ENCODE peak calls at places on chromosomes 4 and X, in four cellular contexts. One of them, this sample, is unnamed.
A peak's percentile ranks its signal among the peaks of the same experiment; 100 is the strongest.

GRCh38 chr4:139300431-139301142 is 718 bp upstream of the NAA15 start:
- DNase-seq in tibial artery: no peak
- DNase-seq in DMS79: no peak
- DNase-seq in A172: peak; percentile 44
- DNase-seq in this sample: peak; percentile 78

GRCh38 chr4:121784975-121785374 is 16.1 kb upstream of the EXOSC9 start:
- DNase-seq in tibial artery: no peak
- DNase-seq in DMS79: no peak
- DNase-seq in A172: peak; percentile 89
- DNase-seq in this sample: peak; percentile 74

GRCh38 chrX:141903400-141904155 is at the start of gene MAGEC1:
- DNase-seq in tibial artery: no peak
- DNase-seq in DMS79: no peak
- DNase-seq in A172: no peak
- DNase-seq in this sample: no peak

GRCh38 chr4:21697583-21697982 is 251.0 kb downstream of the KCNIP4 start:
- DNase-seq in tibial artery: no peak
- DNase-seq in DMS79: no peak
- DNase-seq in A172: peak; percentile 37
- DNase-seq in this sample: peak; percentile 54

GRCh38 chrX:10902001-10902400 is 209.1 kb upstream of the HCCS start:
- DNase-seq in tibial artery: no peak
- DNase-seq in DMS79: no peak
- DNase-seq in A172: no peak
- DNase-seq in this sample: no peak

GRCh38 chr4:42119916-42120315 is 32.5 kb downstream of the BEND4 start:
- DNase-seq in tibial artery: no peak
- DNase-seq in DMS79: no peak
- DNase-seq in A172: no peak
- DNase-seq in this sample: no peak

GRCh38 chr4:154406022-154406835 is 85.4 kb downstream of the DCHS2 start:
- DNase-seq in tibial artery: no peak
- DNase-seq in DMS79: no peak
- DNase-seq in A172: no peak
- DNase-seq in this sample: no peak

GRCh38 chr4:25378130-25378743 is 1.2 kb downstream of the ANAPC4 start:
- DNase-seq in tibial artery: no peak
- DNase-seq in DMS79: no peak
- DNase-seq in A172: no peak
- DNase-seq in this sample: no peak

GRCh38 chr4:8553958-8554357 is 26.2 kb upstream of the GPR78 start:
- DNase-seq in tibial artery: no peak
- DNase-seq in DMS79: no peak
- DNase-seq in A172: no peak
- DNase-seq in this sample: no peak

GRCh38 chrX:103640401-103641155 is 11.8 kb downstream of the TCEAL1 start:
- DNase-seq in tibial artery: no peak
- DNase-seq in DMS79: no peak
- DNase-seq in A172: no peak
- DNase-seq in this sample: peak; percentile 26

GRCh38 chr4:55409468-55410171 is 13.9 kb downstream of the TMEM165 start:
- DNase-seq in tibial artery: no peak
- DNase-seq in DMS79: no peak
- DNase-seq in A172: peak; percentile 47
- DNase-seq in this sample: no peak

GRCh38 chr4:126137782-126138170 is 823.0 kb downstream of the FAT4 start:
- DNase-seq in tibial artery: no peak
- DNase-seq in DMS79: no peak
- DNase-seq in A172: no peak
- DNase-seq in this sample: no peak

GRCh38 chr4:80012291-80012690 is 60.7 kb downstream of the ANTXR2 start:
- DNase-seq in tibial artery: no peak
- DNase-seq in DMS79: no peak
- DNase-seq in A172: no peak
- DNase-seq in this sample: no peak

GRCh38 chrX:2342878-2343277 is 157.9 kb downstream of the DHRSX start:
- DNase-seq in tibial artery: no peak
- DNase-seq in DMS79: no peak
- DNase-seq in A172: peak; percentile 77
- DNase-seq in this sample: no peak

GRCh38 chr4:128831526-128832252 is 22.2 kb downstream of the JADE1 start:
- DNase-seq in tibial artery: no peak
- DNase-seq in DMS79: no peak
- DNase-seq in A172: no peak
- DNase-seq in this sample: no peak

GRCh38 chr4:108512615-108513505 is 107.5 kb upstream of the RPL34 start:
- DNase-seq in tibial artery: no peak
- DNase-seq in DMS79: peak; percentile 48
- DNase-seq in A172: peak; percentile 48
- DNase-seq in this sample: peak; percentile 35

GRCh38 chr4:2891294-2891693 is 47.6 kb downstream of the ADD1 start:
- DNase-seq in tibial artery: no peak
- DNase-seq in DMS79: no peak
- DNase-seq in A172: peak; percentile 5
- DNase-seq in this sample: peak; percentile 18

GRCh38 chr4:113684534-113685091 is 76.9 kb downstream of the CAMK2D start:
- DNase-seq in tibial artery: peak; percentile 51
- DNase-seq in DMS79: no peak
- DNase-seq in A172: peak; percentile 24
- DNase-seq in this sample: peak; percentile 41

GRCh38 chr4:128601992-128602695 is 207.4 kb upstream of the JADE1 start:
- DNase-seq in tibial artery: peak; percentile 39
- DNase-seq in DMS79: no peak
- DNase-seq in A172: peak; percentile 22
- DNase-seq in this sample: peak; percentile 50

GRCh38 chr4:121183359-121183758 is 19.2 kb upstream of the TNIP3 start:
- DNase-seq in tibial artery: no peak
- DNase-seq in DMS79: no peak
- DNase-seq in A172: no peak
- DNase-seq in this sample: no peak

GRCh38 chrX:126820700-126821420 is 1.3 kb downstream of the PRR32 start:
- DNase-seq in tibial artery: no peak
- DNase-seq in DMS79: no peak
- DNase-seq in A172: no peak
- DNase-seq in this sample: no peak

GRCh38 chr4:140090215-140090731 is 63.7 kb downstream of the MAML3 start:
- DNase-seq in tibial artery: no peak
- DNase-seq in DMS79: no peak
- DNase-seq in A172: peak; percentile 83
- DNase-seq in this sample: peak; percentile 96

GRCh38 chr4:8547108-8547911 is 32.9 kb upstream of the GPR78 start:
- DNase-seq in tibial artery: no peak
- DNase-seq in DMS79: no peak
- DNase-seq in A172: peak; percentile 91
- DNase-seq in this sample: peak; percentile 50

GRCh38 chr4:182240161-182241130 is 2.8 kb upstream of the TENM3 start:
- DNase-seq in tibial artery: no peak
- DNase-seq in DMS79: no peak
- DNase-seq in A172: peak; percentile 97
- DNase-seq in this sample: peak; percentile 91

GRCh38 chrX:24444645-24445044 is 20.4 kb upstream of the PDK3 start:
- DNase-seq in tibial artery: no peak
- DNase-seq in DMS79: no peak
- DNase-seq in A172: no peak
- DNase-seq in this sample: no peak

GRCh38 chr4:11878241-11878640 is 449.5 kb upstream of the HS3ST1 start:
- DNase-seq in tibial artery: no peak
- DNase-seq in DMS79: no peak
- DNase-seq in A172: no peak
- DNase-seq in this sample: no peak

GRCh38 chrX:19846995-19847790 is 40.2 kb downstream of the SH3KBP1 start:
- DNase-seq in tibial artery: peak; percentile 35
- DNase-seq in DMS79: no peak
- DNase-seq in A172: peak; percentile 88
- DNase-seq in this sample: peak; percentile 64

GRCh38 chr4:73661646-73662119 is 41.4 kb upstream of the RASSF6 start:
- DNase-seq in tibial artery: no peak
- DNase-seq in DMS79: no peak
- DNase-seq in A172: peak; percentile 88
- DNase-seq in this sample: peak; percentile 96

GRCh38 chrX:19544693-19545305 is 29.5 kb upstream of the MAP3K15 start:
- DNase-seq in tibial artery: peak; percentile 22
- DNase-seq in DMS79: no peak
- DNase-seq in A172: peak; percentile 53
- DNase-seq in this sample: peak; percentile 8

GRCh38 chr4:137238456-137238855 is 293.8 kb downstream of the PCDH18 start:
- DNase-seq in tibial artery: no peak
- DNase-seq in DMS79: peak; percentile 54
- DNase-seq in A172: no peak
- DNase-seq in this sample: no peak

GRCh38 chr4:155891058-155891457 is 12.4 kb upstream of the TDO2 start:
- DNase-seq in tibial artery: no peak
- DNase-seq in DMS79: no peak
- DNase-seq in A172: peak; percentile 92
- DNase-seq in this sample: no peak

GRCh38 chrX:12327836-12328235 is 189.6 kb downstream of the FRMPD4 start:
- DNase-seq in tibial artery: no peak
- DNase-seq in DMS79: no peak
- DNase-seq in A172: no peak
- DNase-seq in this sample: no peak

GRCh38 chr4:113823291-113823659 is 61.7 kb upstream of the CAMK2D start:
- DNase-seq in tibial artery: no peak
- DNase-seq in DMS79: no peak
- DNase-seq in A172: peak; percentile 5
- DNase-seq in this sample: peak; percentile 25

GRCh38 chrX:150935466-150935865 is 37.0 kb upstream of the CD99L2 start:
- DNase-seq in tibial artery: no peak
- DNase-seq in DMS79: no peak
- DNase-seq in A172: peak; percentile 66
- DNase-seq in this sample: peak; percentile 33

GRCh38 chr4:40228497-40229365 is 31.9 kb downstream of the RHOH start:
- DNase-seq in tibial artery: no peak
- DNase-seq in DMS79: no peak
- DNase-seq in A172: no peak
- DNase-seq in this sample: no peak

GRCh38 chrX:11553594-11553993 is 112.1 kb downstream of the ARHGAP6 start:
- DNase-seq in tibial artery: no peak
- DNase-seq in DMS79: no peak
- DNase-seq in A172: no peak
- DNase-seq in this sample: no peak

GRCh38 chrX:116317409-116317808 is 119.0 kb upstream of the SLC6A14 start:
- DNase-seq in tibial artery: no peak
- DNase-seq in DMS79: peak; percentile 1
- DNase-seq in A172: no peak
- DNase-seq in this sample: no peak

GRCh38 chrX:69142688-69143239 is 22.5 kb downstream of the PJA1 start:
- DNase-seq in tibial artery: no peak
- DNase-seq in DMS79: no peak
- DNase-seq in A172: no peak
- DNase-seq in this sample: no peak

GRCh38 chrX:1598021-1598875 is 6.8 kb downstream of the AKAP17A start:
- DNase-seq in tibial artery: no peak
- DNase-seq in DMS79: no peak
- DNase-seq in A172: no peak
- DNase-seq in this sample: no peak